ENCODE peak calls at places on chromosome 1, in five cellular contexts. R, X, V, S and G are unnamed samples.

GRCh38 chr1:201384406-201384782 is 6.9 kb upstream of the TNNT2 start:
- DNase-seq in R (no peak), X (no peak), V (no peak), S (no peak), G (no peak)

GRCh38 chr1:84582802-84583587 is 8.8 kb upstream of the CTBS start:
- DNase-seq in R (no peak), X (peak), V (no peak), S (no peak), G (no peak)

GRCh38 chr1:55040083-55040952 is 970 bp downstream of the PCSK9 start:
- DNase-seq in R (no peak), X (no peak), V (no peak), S (no peak), G (no peak)

GRCh38 chr1:227948493-227949260 is 945 bp upstream of the WNT9A start:
- DNase-seq in R (no peak), X (no peak), V (peak), S (no peak), G (no peak)

GRCh38 chr1:9265037-9265436 is 27.7 kb upstream of the SPSB1 start:
- DNase-seq in R (no peak), X (no peak), V (no peak), S (no peak), G (no peak)

GRCh38 chr1:189357317-189357716 is 1120.3 kb downstream of the BRINP3 start:
- DNase-seq in R (no peak), X (no peak), V (no peak), S (no peak), G (no peak)

GRCh38 chr1:228344631-228345072 is 62.0 kb downstream of the TRIM11 start:
- DNase-seq in R (no peak), X (no peak), V (no peak), S (no peak), G (no peak)

GRCh38 chr1:42359466-42359865 is 21.1 kb upstream of the RIMKLA start:
- DNase-seq in R (no peak), X (no peak), V (no peak), S (no peak), G (no peak)

GRCh38 chr1:208228550-208228949 is 15.6 kb downstream of the PLXNA2 start:
- DNase-seq in R (no peak), X (no peak), V (no peak), S (no peak), G (no peak)

GRCh38 chr1:206116191-206116872 is 856 bp downstream of the AVPR1B start:
- DNase-seq in R (no peak), X (no peak), V (peak), S (no peak), G (no peak)

GRCh38 chr1:35914706-35915105 is 16.2 kb upstream of the AGO3 start:
- DNase-seq in R (no peak), X (no peak), V (no peak), S (no peak), G (no peak)

GRCh38 chr1:211625040-211625439 is 46.1 kb upstream of the SLC30A1 start:
- DNase-seq in R (no peak), X (peak), V (peak), S (no peak), G (no peak)

GRCh38 chr1:110548381-110548780 is 29.4 kb upstream of the KCNA10 start:
- DNase-seq in R (no peak), X (peak), V (no peak), S (no peak), G (no peak)

GRCh38 chr1:111227434-111227833 is at the start of gene CHI3L2:
- DNase-seq in R (no peak), X (peak), V (no peak), S (no peak), G (no peak)

GRCh38 chr1:8189931-8190483 is 127.9 kb upstream of the SLC45A1 start:
- DNase-seq in R (no peak), X (no peak), V (no peak), S (no peak), G (no peak)

GRCh38 chr1:115337276-115337632 is 795 bp downstream of the NGF start:
- DNase-seq in R (no peak), X (no peak), V (no peak), S (no peak), G (no peak)

GRCh38 chr1:175628548-175629317 is 114.7 kb downstream of the TNR start:
- DNase-seq in R (no peak), X (no peak), V (no peak), S (no peak), G (no peak)

GRCh38 chr1:215160351-215160750 is 77.8 kb downstream of the KCNK2 start:
- DNase-seq in R (no peak), X (no peak), V (no peak), S (no peak), G (no peak)

GRCh38 chr1:112040891-112041740 is 51.6 kb upstream of the KCND3 start:
- DNase-seq in R (no peak), X (no peak), V (no peak), S (no peak), G (no peak)

GRCh38 chr1:55898191-55898590 is 681.2 kb downstream of the PLPP3 start:
- DNase-seq in R (no peak), X (peak), V (no peak), S (no peak), G (no peak)

GRCh38 chr1:79295967-79296366 is 289.4 kb upstream of the ADGRL4 start:
- DNase-seq in R (no peak), X (peak), V (no peak), S (no peak), G (no peak)

GRCh38 chr1:44422161-44422560 is 17.1 kb downstream of the RNF220 start:
- DNase-seq in R (no peak), X (no peak), V (no peak), S (no peak), G (no peak)

GRCh38 chr1:44547837-44548236 is 126.4 kb downstream of the TMEM53 start:
- DNase-seq in R (no peak), X (no peak), V (no peak), S (no peak), G (no peak)

GRCh38 chr1:116908821-116909510 is 750 bp upstream of the PTGFRN start:
- DNase-seq in R (no peak), X (no peak), V (no peak), S (no peak), G (no peak)

GRCh38 chr1:218803351-218803997 is 370.2 kb upstream of the LYPLAL1 start:
- DNase-seq in R (no peak), X (no peak), V (no peak), S (no peak), G (no peak)

GRCh38 chr1:10965621-10966226 is 46.7 kb upstream of the TARDBP start:
- DNase-seq in R (no peak), X (no peak), V (peak), S (no peak), G (no peak)

GRCh38 chr1:235583511-235584001 is 66.0 kb downstream of the GNG4 start:
- DNase-seq in R (no peak), X (no peak), V (no peak), S (no peak), G (no peak)

GRCh38 chr1:217526636-217527035 is 104.3 kb downstream of the GPATCH2 start:
- DNase-seq in R (no peak), X (no peak), V (no peak), S (no peak), G (no peak)

GRCh38 chr1:25861316-25862286 is 2.3 kb upstream of the AUNIP start:
- DNase-seq in R (no peak), X (no peak), V (peak), S (no peak), G (no peak)

GRCh38 chr1:204094262-204095247 is 21.6 kb downstream of the SOX13 start:
- DNase-seq in R (no peak), X (no peak), V (no peak), S (no peak), G (no peak)

GRCh38 chr1:43035821-43036456 is 77.3 kb upstream of the SLC2A1 start:
- DNase-seq in R (peak), X (no peak), V (no peak), S (no peak), G (no peak)

GRCh38 chr1:16215882-16216753 is 3.7 kb upstream of the ARHGEF19 start:
- DNase-seq in R (peak), X (peak), V (peak), S (no peak), G (peak)

GRCh38 chr1:203663820-203664219 is 37.2 kb downstream of the ATP2B4 start:
- DNase-seq in R (no peak), X (no peak), V (no peak), S (no peak), G (no peak)